ENCODE peak calls at places on chromosomes 6 and 20, in ten cellular contexts. X, J, V, T, S, L, Y, Z, B and E are unnamed samples.

GRCh38 chr6:44036196-44036595 is 91.1 kb downstream of the MRPL14 start:
- DNase-seq in X (no peak), J (no peak), V (peak; percentile 59), T (no peak), S (peak; percentile 57), L (peak; percentile 0), Y (no peak), Z (no peak), B (no peak), E (no peak)

GRCh38 chr6:136235233-136235564 is 14.9 kb downstream of the MTFR2 start:
- DNase-seq in X (no peak), J (no peak), V (peak; percentile 64), T (no peak), S (peak; percentile 17), L (no peak), Y (no peak), Z (no peak), B (no peak), E (no peak)

GRCh38 chr20:40965671-40966070 is 63.0 kb upstream of the TOP1 start:
- DNase-seq in X (no peak), J (no peak), V (no peak), T (no peak), S (no peak), L (no peak), Y (no peak), Z (no peak), B (no peak), E (no peak)

GRCh38 chr20:5150226-5151076 is 23.6 kb downstream of the CDS2 start:
- DNase-seq in X (no peak), J (no peak), V (peak; percentile 83), T (no peak), S (peak; percentile 55), L (no peak), Y (no peak), Z (no peak), B (no peak), E (no peak)

GRCh38 chr6:53862517-53863457 is 68.0 kb downstream of the LRRC1 start:
- DNase-seq in X (no peak), J (no peak), V (peak; percentile 72), T (no peak), S (peak; percentile 80), L (no peak), Y (no peak), Z (no peak), B (no peak), E (no peak)

GRCh38 chr6:124463271-124463670 is 499.0 kb upstream of the RNF217 start:
- DNase-seq in X (no peak), J (no peak), V (no peak), T (no peak), S (no peak), L (no peak), Y (no peak), Z (no peak), B (no peak), E (no peak)

GRCh38 chr6:131764350-131764749 is 43.5 kb upstream of the ENPP1 start:
- DNase-seq in X (no peak), J (no peak), V (no peak), T (no peak), S (peak; percentile 76), L (no peak), Y (no peak), Z (no peak), B (no peak), E (no peak)

GRCh38 chr6:113539202-113539601 is 317.9 kb upstream of the MARCKS start:
- DNase-seq in X (no peak), J (no peak), V (peak; percentile 65), T (no peak), S (no peak), L (no peak), Y (no peak), Z (no peak), B (no peak), E (no peak)

GRCh38 chr20:52975024-52975732 is 3.0 kb downstream of the TSHZ2 start:
- DNase-seq in X (no peak), J (no peak), V (peak; percentile 54), T (no peak), S (peak; percentile 27), L (no peak), Y (no peak), Z (no peak), B (no peak), E (no peak)

GRCh38 chr6:163793584-163793983 is 379.1 kb downstream of the QKI start:
- DNase-seq in X (no peak), J (no peak), V (peak; percentile 80), T (no peak), S (peak; percentile 83), L (no peak), Y (no peak), Z (no peak), B (no peak), E (no peak)

GRCh38 chr20:34083137-34083536 is 28.9 kb downstream of the EIF2S2 start:
- DNase-seq in X (peak; percentile 13), J (no peak), V (peak; percentile 100), T (no peak), S (peak; percentile 96), L (no peak), Y (no peak), Z (no peak), B (no peak), E (no peak)

GRCh38 chr20:51185861-51186260 is 163.0 kb upstream of the KCNG1 start:
- DNase-seq in X (no peak), J (no peak), V (no peak), T (no peak), S (no peak), L (no peak), Y (no peak), Z (no peak), B (no peak), E (no peak)

GRCh38 chr6:52725530-52726192 is 37.6 kb downstream of the GSTA2 start:
- DNase-seq in X (peak; percentile 77), J (no peak), V (peak; percentile 57), T (peak; percentile 44), S (peak; percentile 74), L (no peak), Y (no peak), Z (no peak), B (no peak), E (no peak)